ENCODE peak calls at places on chromosomes 7 and 10, in ten cellular contexts. One of them, this sample, is unnamed.

GRCh38 chr10:3898821-3899220 is 113.8 kb upstream of the KLF6 start:
- DNase-seq in colonic mucosa: no peak
- DNase-seq in kidney: no peak
- DNase-seq in gastrocnemius medialis: no peak
- DNase-seq in HFF-Myc: no peak
- DNase-seq in mucosa of descending colon: no peak
- DNase-seq in GM13977: no peak
- DNase-seq in left ventricle myocardium inferior: no peak
- DNase-seq in adrenal gland: no peak
- DNase-seq in upper lobe of left lung: no peak
- DNase-seq in this sample: no peak

GRCh38 chr10:120183546-120183945 is 273.5 kb upstream of the PLPP4 start:
- DNase-seq in HFF-Myc: no peak
- DNase-seq in colonic mucosa: no peak
- DNase-seq in gastrocnemius medialis: no peak
- DNase-seq in GM13977: no peak
- DNase-seq in upper lobe of left lung: no peak
- DNase-seq in kidney: no peak
- DNase-seq in adrenal gland: no peak
- DNase-seq in mucosa of descending colon: no peak
- DNase-seq in left ventricle myocardium inferior: no peak
- DNase-seq in this sample: no peak

GRCh38 chr10:108653466-108653865 is 1269.8 kb downstream of the XPNPEP1 start:
- DNase-seq in colonic mucosa: no peak
- DNase-seq in HFF-Myc: no peak
- DNase-seq in adrenal gland: no peak
- DNase-seq in left ventricle myocardium inferior: no peak
- DNase-seq in gastrocnemius medialis: no peak
- DNase-seq in GM13977: no peak
- DNase-seq in mucosa of descending colon: no peak
- DNase-seq in kidney: no peak
- DNase-seq in upper lobe of left lung: no peak
- DNase-seq in this sample: no peak

GRCh38 chr10:48541144-48541795 is 63.6 kb downstream of the ARHGAP22 start:
- DNase-seq in mucosa of descending colon: no peak
- DNase-seq in kidney: peak
- DNase-seq in upper lobe of left lung: no peak
- DNase-seq in colonic mucosa: peak
- DNase-seq in gastrocnemius medialis: no peak
- DNase-seq in left ventricle myocardium inferior: no peak
- DNase-seq in adrenal gland: no peak
- DNase-seq in HFF-Myc: no peak
- DNase-seq in GM13977: no peak
- DNase-seq in this sample: no peak

GRCh38 chr10:97224483-97225435 is 39.0 kb upstream of the SLIT1 start:
- DNase-seq in HFF-Myc: no peak
- DNase-seq in mucosa of descending colon: no peak
- DNase-seq in adrenal gland: no peak
- DNase-seq in left ventricle myocardium inferior: no peak
- DNase-seq in gastrocnemius medialis: no peak
- DNase-seq in upper lobe of left lung: no peak
- DNase-seq in GM13977: no peak
- DNase-seq in kidney: no peak
- DNase-seq in colonic mucosa: no peak
- DNase-seq in this sample: no peak

GRCh38 chr7:50826371-50827172 is 43.9 kb upstream of the GRB10 start:
- DNase-seq in upper lobe of left lung: no peak
- DNase-seq in mucosa of descending colon: no peak
- DNase-seq in GM13977: no peak
- DNase-seq in left ventricle myocardium inferior: no peak
- DNase-seq in kidney: no peak
- DNase-seq in gastrocnemius medialis: no peak
- DNase-seq in colonic mucosa: peak
- DNase-seq in adrenal gland: peak
- DNase-seq in HFF-Myc: peak
- DNase-seq in this sample: peak

GRCh38 chr7:121195859-121196588 is 132.8 kb upstream of the WNT16 start:
- DNase-seq in kidney: no peak
- DNase-seq in gastrocnemius medialis: no peak
- DNase-seq in upper lobe of left lung: no peak
- DNase-seq in adrenal gland: no peak
- DNase-seq in mucosa of descending colon: no peak
- DNase-seq in GM13977: no peak
- DNase-seq in HFF-Myc: no peak
- DNase-seq in colonic mucosa: no peak
- DNase-seq in left ventricle myocardium inferior: no peak
- DNase-seq in this sample: no peak

GRCh38 chr10:73909716-73910115 is 1.2 kb upstream of the PLAU start:
- DNase-seq in kidney: no peak
- DNase-seq in upper lobe of left lung: no peak
- DNase-seq in adrenal gland: no peak
- DNase-seq in left ventricle myocardium inferior: no peak
- DNase-seq in mucosa of descending colon: no peak
- DNase-seq in colonic mucosa: no peak
- DNase-seq in GM13977: no peak
- DNase-seq in gastrocnemius medialis: no peak
- DNase-seq in HFF-Myc: no peak
- DNase-seq in this sample: no peak

DNA sequence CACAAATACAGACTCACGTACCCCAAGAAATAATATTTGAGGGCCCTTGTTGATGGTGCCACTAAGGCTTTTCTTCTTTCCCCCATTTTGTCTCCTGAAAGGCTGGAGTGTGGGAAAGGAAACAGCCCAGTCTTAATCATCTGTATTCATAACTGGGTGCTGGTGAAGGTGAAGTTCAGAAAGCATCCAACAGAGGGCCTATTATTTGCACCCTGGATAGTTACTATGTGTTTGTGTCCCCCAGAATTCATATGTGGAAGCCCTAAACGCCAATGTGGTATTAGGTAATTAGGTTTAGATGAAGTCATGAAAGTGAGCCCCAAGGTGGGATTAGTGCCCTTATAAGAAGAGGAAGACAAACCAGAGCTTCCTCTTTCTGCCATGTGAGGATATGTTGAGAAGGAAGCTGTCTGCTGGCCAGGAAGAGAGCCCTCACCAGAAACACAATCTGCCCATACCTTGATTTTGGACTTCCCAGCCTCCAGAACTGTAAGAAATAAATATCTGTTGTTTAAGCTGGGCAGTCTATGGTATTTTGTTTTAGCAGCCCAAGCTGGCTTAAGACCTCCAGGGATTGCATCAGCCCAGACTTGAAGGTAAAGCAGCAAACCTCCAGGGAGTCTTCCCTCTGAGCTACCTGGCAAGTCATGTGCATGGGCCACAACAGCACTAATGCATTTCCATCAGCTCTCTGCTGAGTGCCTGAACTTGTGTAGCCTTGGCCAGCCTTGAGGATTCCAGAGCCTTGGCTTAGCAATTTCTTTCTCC is 90.0 kb upstream of the ADRB1 start:
- DNase-seq in gastrocnemius medialis: no peak
- DNase-seq in GM13977: no peak
- DNase-seq in mucosa of descending colon: no peak
- DNase-seq in adrenal gland: no peak
- DNase-seq in left ventricle myocardium inferior: no peak
- DNase-seq in HFF-Myc: no peak
- DNase-seq in upper lobe of left lung: no peak
- DNase-seq in kidney: no peak
- DNase-seq in colonic mucosa: no peak
- DNase-seq in this sample: no peak
- TF ChIP-seq CTCF in gastrocnemius medialis: no peak
- TF ChIP-seq CTCF in GM13977: peak
- TF ChIP-seq CTCF in mucosa of descending colon: no peak
- TF ChIP-seq CTCF in adrenal gland: no peak
- TF ChIP-seq CTCF in left ventricle myocardium inferior: peak
- TF ChIP-seq CTCF in HFF-Myc: peak
- TF ChIP-seq CTCF in upper lobe of left lung: peak
- TF ChIP-seq CTCF in kidney: no peak
- TF ChIP-seq CTCF in colonic mucosa: no peak
- TF ChIP-seq CTCF in this sample: no peak

DNA sequence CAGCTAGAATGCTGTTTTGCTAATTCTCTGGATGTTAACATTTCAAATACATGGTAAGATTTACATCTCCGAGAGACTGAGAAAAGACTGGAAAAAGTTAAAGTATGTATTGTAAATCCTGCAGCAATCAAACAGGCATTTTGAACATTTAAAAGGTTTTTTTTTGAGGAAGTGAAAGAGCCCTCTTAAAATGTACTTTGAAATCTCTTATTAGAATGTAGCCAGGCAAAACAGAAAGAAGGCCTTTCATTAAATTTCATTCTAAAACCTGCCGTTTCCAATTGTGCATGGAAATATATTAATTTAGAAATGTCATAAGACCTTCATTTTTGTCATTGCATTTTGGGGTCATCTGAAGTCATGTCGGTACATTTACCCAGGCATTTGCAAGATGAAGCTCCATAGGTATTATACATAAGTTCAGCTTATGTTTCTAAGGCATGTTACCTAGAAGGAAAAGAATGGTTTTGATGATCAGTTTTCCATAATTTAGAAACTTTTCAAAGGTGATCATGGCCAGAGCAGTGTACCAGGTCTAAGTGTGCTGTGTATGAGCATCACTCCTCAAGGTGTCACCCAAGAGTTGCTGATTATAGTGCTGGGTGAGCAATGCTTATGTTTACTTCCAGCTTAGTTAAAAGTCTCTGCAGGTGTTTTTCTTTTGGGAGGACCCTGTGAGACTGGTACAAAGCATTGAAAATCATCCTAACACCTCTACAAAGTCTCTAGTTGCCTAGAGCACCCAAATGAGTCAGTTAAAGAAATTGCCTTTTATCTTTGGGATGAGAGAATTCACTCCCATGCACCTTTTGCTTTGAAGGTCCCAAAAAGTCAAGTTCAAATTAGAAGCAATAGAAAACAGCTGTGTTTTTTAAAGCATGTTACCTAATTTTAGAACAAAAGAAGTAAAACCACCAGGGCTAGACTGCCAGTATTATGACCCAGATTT is 7.1 kb downstream of the ZNF736 start:
- DNase-seq in left ventricle myocardium inferior: no peak
- DNase-seq in HFF-Myc: no peak
- DNase-seq in mucosa of descending colon: no peak
- DNase-seq in upper lobe of left lung: no peak
- DNase-seq in adrenal gland: no peak
- DNase-seq in colonic mucosa: no peak
- DNase-seq in gastrocnemius medialis: no peak
- DNase-seq in GM13977: no peak
- DNase-seq in kidney: no peak
- DNase-seq in this sample: no peak
- TF ChIP-seq CTCF in left ventricle myocardium inferior: peak
- TF ChIP-seq CTCF in HFF-Myc: no peak
- TF ChIP-seq CTCF in mucosa of descending colon: no peak
- TF ChIP-seq CTCF in upper lobe of left lung: no peak
- TF ChIP-seq CTCF in adrenal gland: no peak
- TF ChIP-seq CTCF in colonic mucosa: no peak
- TF ChIP-seq CTCF in gastrocnemius medialis: no peak
- TF ChIP-seq CTCF in GM13977: peak
- TF ChIP-seq CTCF in kidney: no peak
- TF ChIP-seq CTCF in this sample: no peak

DNA sequence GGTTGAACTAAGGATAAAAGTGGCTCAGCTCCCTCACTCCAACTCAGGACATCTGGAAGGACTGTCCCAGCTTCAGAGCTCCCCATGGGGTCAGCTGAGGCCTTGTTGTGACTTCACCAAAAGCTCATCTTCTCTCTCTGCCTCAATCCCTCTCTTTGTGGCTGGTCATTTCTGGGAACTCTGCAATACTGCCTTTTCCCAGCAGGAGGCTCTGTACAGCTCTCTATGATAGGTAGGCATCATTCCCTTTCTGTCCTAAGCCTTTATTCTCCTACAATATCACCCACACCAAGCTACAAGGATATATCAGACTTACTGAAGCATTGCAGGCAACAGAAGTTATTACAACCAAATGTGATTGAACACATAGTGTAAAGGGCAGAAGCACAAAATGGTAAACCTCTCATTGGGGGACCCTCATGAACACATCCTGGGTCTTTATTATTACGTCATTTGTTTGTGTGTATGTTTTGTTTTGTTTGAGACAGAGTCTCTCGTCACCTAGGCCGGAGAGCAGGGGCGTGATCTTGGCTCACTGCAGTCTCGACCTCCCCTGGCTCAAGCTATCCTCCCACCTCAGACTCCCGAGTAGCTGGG is 36.7 kb upstream of the PRPS1L1 start:
- DNase-seq in gastrocnemius medialis: no peak
- DNase-seq in upper lobe of left lung: no peak
- DNase-seq in HFF-Myc: peak
- DNase-seq in colonic mucosa: peak
- DNase-seq in GM13977: no peak
- DNase-seq in mucosa of descending colon: no peak
- DNase-seq in kidney: no peak
- DNase-seq in left ventricle myocardium inferior: no peak
- DNase-seq in adrenal gland: no peak
- DNase-seq in this sample: no peak
- TF ChIP-seq CTCF in gastrocnemius medialis: no peak
- TF ChIP-seq CTCF in upper lobe of left lung: peak
- TF ChIP-seq CTCF in HFF-Myc: peak
- TF ChIP-seq CTCF in colonic mucosa: peak
- TF ChIP-seq CTCF in GM13977: peak
- TF ChIP-seq CTCF in mucosa of descending colon: peak
- TF ChIP-seq CTCF in kidney: peak
- TF ChIP-seq CTCF in left ventricle myocardium inferior: peak
- TF ChIP-seq CTCF in adrenal gland: peak
- TF ChIP-seq CTCF in this sample: peak

GRCh38 chr7:99614495-99614894 is 2.3 kb upstream of the ZSCAN25 start:
- DNase-seq in left ventricle myocardium inferior: no peak
- DNase-seq in gastrocnemius medialis: no peak
- DNase-seq in colonic mucosa: no peak
- DNase-seq in HFF-Myc: no peak
- DNase-seq in upper lobe of left lung: no peak
- DNase-seq in adrenal gland: no peak
- DNase-seq in kidney: no peak
- DNase-seq in mucosa of descending colon: no peak
- DNase-seq in GM13977: no peak
- DNase-seq in this sample: no peak

GRCh38 chr7:99618726-99619125 is 2.0 kb downstream of the ZSCAN25 start:
- DNase-seq in upper lobe of left lung: no peak
- DNase-seq in adrenal gland: no peak
- DNase-seq in mucosa of descending colon: no peak
- DNase-seq in left ventricle myocardium inferior: no peak
- DNase-seq in kidney: no peak
- DNase-seq in gastrocnemius medialis: no peak
- DNase-seq in GM13977: no peak
- DNase-seq in HFF-Myc: peak
- DNase-seq in colonic mucosa: no peak
- DNase-seq in this sample: peak

GRCh38 chr7:99617187-99617781 is 538 bp downstream of the ZSCAN25 start:
- DNase-seq in colonic mucosa: no peak
- DNase-seq in GM13977: no peak
- DNase-seq in upper lobe of left lung: no peak
- DNase-seq in adrenal gland: no peak
- DNase-seq in gastrocnemius medialis: no peak
- DNase-seq in mucosa of descending colon: no peak
- DNase-seq in left ventricle myocardium inferior: no peak
- DNase-seq in HFF-Myc: no peak
- DNase-seq in kidney: no peak
- DNase-seq in this sample: no peak

GRCh38 chr7:99615989-99616358 is 772 bp upstream of the ZSCAN25 start:
- DNase-seq in mucosa of descending colon: no peak
- DNase-seq in gastrocnemius medialis: no peak
- DNase-seq in HFF-Myc: no peak
- DNase-seq in GM13977: no peak
- DNase-seq in kidney: no peak
- DNase-seq in left ventricle myocardium inferior: no peak
- DNase-seq in adrenal gland: no peak
- DNase-seq in upper lobe of left lung: no peak
- DNase-seq in colonic mucosa: no peak
- DNase-seq in this sample: no peak

DNA sequence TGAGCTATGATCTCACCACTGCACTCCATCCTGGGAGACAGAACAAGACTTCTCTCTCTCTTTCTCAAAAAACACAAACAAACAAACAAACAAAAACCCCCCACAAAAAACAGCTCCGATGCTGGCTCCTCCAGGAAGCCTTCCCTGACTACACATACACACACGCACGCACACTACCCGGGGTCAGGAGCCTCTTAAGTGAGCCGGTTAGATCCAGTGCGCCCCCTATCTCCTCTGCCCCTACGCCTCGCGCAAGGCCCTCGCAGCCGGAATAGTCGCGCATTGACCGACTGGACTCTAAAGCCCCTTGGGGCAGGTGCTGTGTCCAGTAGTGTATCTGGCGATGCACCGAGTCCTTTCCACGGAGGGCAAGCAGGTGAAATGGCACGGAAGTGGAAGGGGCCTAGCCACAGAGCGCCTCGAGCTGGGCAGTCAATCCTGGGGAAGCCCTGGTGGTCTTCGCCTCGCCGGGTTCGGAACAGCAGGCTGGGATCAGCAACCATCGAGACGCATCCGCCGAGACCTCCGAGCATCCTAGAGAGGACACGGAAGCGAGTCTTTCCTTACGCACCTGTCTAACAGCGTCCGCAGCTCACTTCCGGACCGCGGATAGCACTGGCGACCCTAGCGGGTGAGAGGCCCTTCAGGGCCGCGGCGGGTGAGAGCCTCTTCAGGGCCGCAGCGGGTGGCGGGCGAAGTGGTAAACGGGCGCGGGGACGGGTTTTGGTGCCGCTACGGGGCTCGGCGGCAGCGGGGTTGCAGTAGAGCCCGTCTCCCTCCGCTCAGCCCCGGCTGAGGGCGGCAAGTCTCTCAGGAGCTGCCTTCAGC is at the start of gene ZSCAN25:
- DNase-seq in kidney: peak
- DNase-seq in adrenal gland: peak
- DNase-seq in gastrocnemius medialis: peak
- DNase-seq in left ventricle myocardium inferior: peak
- DNase-seq in HFF-Myc: peak
- DNase-seq in mucosa of descending colon: peak
- DNase-seq in upper lobe of left lung: peak
- DNase-seq in colonic mucosa: peak
- DNase-seq in GM13977: peak
- DNase-seq in this sample: peak
- TF ChIP-seq CTCF in kidney: peak
- TF ChIP-seq CTCF in adrenal gland: peak
- TF ChIP-seq CTCF in gastrocnemius medialis: no peak
- TF ChIP-seq CTCF in left ventricle myocardium inferior: peak
- TF ChIP-seq CTCF in HFF-Myc: peak
- TF ChIP-seq CTCF in mucosa of descending colon: no peak
- TF ChIP-seq CTCF in upper lobe of left lung: peak
- TF ChIP-seq CTCF in colonic mucosa: no peak
- TF ChIP-seq CTCF in GM13977: peak
- TF ChIP-seq CTCF in this sample: peak